ENCODE peak calls at places on chromosomes 5 and 9, in seven cellular contexts. Z is body of pancreas; M is amniotic epithelial cell; K is glomerular endothelial cell; T is amniotic stem cell; B is CD8-positive, alpha-beta memory T cell; H is iPS-NIHi11. N is an unnamed sample.
A peak's percentile ranks its signal among the peaks of the same experiment; 100 is the strongest.

GRCh38 chr9:6667633-6668280 is 22.2 kb upstream of the GLDC start:
- DNase-seq in Z (no peak), M (peak; percentile 35), K (no peak), T (no peak), B (peak; percentile 18), H (peak; percentile 59), N (peak; percentile 24)

GRCh38 chr5:145848854-145849253 is 13.7 kb upstream of the PRELID2 start:
- DNase-seq in Z (no peak), M (no peak), K (no peak), T (no peak), B (no peak), H (no peak), N (no peak)

GRCh38 chr5:90161399-90161798 is 248.2 kb downstream of the CETN3 start:
- DNase-seq in Z (peak; percentile 71), M (peak; percentile 71), K (peak; percentile 27), T (no peak), B (no peak), H (peak; percentile 67), N (peak; percentile 82)

GRCh38 chr9:9729082-9729481 is 883.7 kb downstream of the PTPRD start:
- DNase-seq in Z (no peak), M (no peak), K (no peak), T (no peak), B (no peak), H (no peak), N (no peak)

GRCh38 chr5:92942762-92943161 is 638.3 kb downstream of the NR2F1-AS1 start:
- DNase-seq in Z (no peak), M (no peak), K (no peak), T (no peak), B (no peak), H (no peak), N (no peak)

GRCh38 chr5:32428426-32428825 is 16.1 kb downstream of the ZFR start:
- DNase-seq in Z (no peak), M (no peak), K (no peak), T (no peak), B (no peak), H (no peak), N (no peak)

GRCh38 chr5:133520991-133521706 is 91.2 kb downstream of the FSTL4 start:
- DNase-seq in Z (no peak), M (no peak), K (no peak), T (no peak), B (no peak), H (no peak), N (no peak)

GRCh38 chr9:107227696-107228258 is 55.3 kb upstream of the RAD23B start:
- DNase-seq in Z (no peak), M (no peak), K (no peak), T (no peak), B (no peak), H (no peak), N (peak; percentile 49)

GRCh38 chr5:25006734-25007133 is 362.0 kb upstream of the CDH10 start:
- DNase-seq in Z (no peak), M (no peak), K (no peak), T (peak; percentile 4), B (no peak), H (peak; percentile 20), N (peak; percentile 54)

GRCh38 chr5:142017832-142018427 is 5.1 kb upstream of the GNPDA1 start:
- DNase-seq in Z (no peak), M (peak; percentile 52), K (no peak), T (no peak), B (no peak), H (no peak), N (peak; percentile 83)

GRCh38 chr5:148829734-148830133 is 3.3 kb downstream of the ADRB2 start:
- DNase-seq in Z (no peak), M (no peak), K (no peak), T (no peak), B (no peak), H (no peak), N (no peak)

GRCh38 chr5:131473731-131474130 is 161.3 kb downstream of the RAPGEF6 start:
- DNase-seq in Z (no peak), M (no peak), K (no peak), T (no peak), B (no peak), H (no peak), N (no peak)

GRCh38 chr9:83441390-83441789 is 96.8 kb downstream of the FRMD3 start:
- DNase-seq in Z (peak; percentile 51), M (peak; percentile 38), K (no peak), T (no peak), B (no peak), H (no peak), N (no peak)

GRCh38 chr9:86983260-86984255 is 36.3 kb upstream of the GAS1 start:
- DNase-seq in Z (peak; percentile 16), M (peak; percentile 100), K (no peak), T (peak; percentile 78), B (no peak), H (no peak), N (peak; percentile 99)

GRCh38 chr9:133706651-133707050 is 31.5 kb downstream of the SARDH start:
- DNase-seq in Z (no peak), M (no peak), K (no peak), T (no peak), B (no peak), H (no peak), N (no peak)

GRCh38 chr5:5589857-5590256 is 167.4 kb downstream of the ICE1 start:
- DNase-seq in Z (no peak), M (no peak), K (no peak), T (no peak), B (no peak), H (no peak), N (no peak)

GRCh38 chr9:137023157-137023556 is 4.9 kb downstream of the ABCA2 start:
- DNase-seq in Z (no peak), M (no peak), K (no peak), T (no peak), B (no peak), H (no peak), N (no peak)

GRCh38 chr5:172564883-172565282 is 76.2 kb upstream of the NEURL1B start:
- DNase-seq in Z (peak; percentile 48), M (no peak), K (no peak), T (no peak), B (no peak), H (no peak), N (no peak)

GRCh38 chr9:135240871-135241311 is 153.4 kb downstream of the OLFM1 start:
- DNase-seq in Z (no peak), M (no peak), K (no peak), T (no peak), B (no peak), H (no peak), N (no peak)